ENCODE peak calls at places on chromosome 6, in ten cellular contexts. One of them, this sample, is unnamed.

GRCh38 chr6:93644611-93645010 is 225.3 kb upstream of the EPHA7 start:
- DNase-seq in germinal center: no peak
- DNase-seq in cardiac septum: no peak
- DNase-seq in RWPE2: no peak
- DNase-seq in glutamatergic neuron: no peak
- DNase-seq in stomach: no peak
- DNase-seq in endodermal cell: no peak
- DNase-seq in mammary epithelial cell: no peak
- DNase-seq in NCI-H345: peak
- DNase-seq in Daoy: peak
- DNase-seq in this sample: no peak

GRCh38 chr6:28947831-28948270 is 24.1 kb upstream of the TRIM27 start:
- DNase-seq in germinal center: no peak
- DNase-seq in cardiac septum: no peak
- DNase-seq in RWPE2: peak
- DNase-seq in glutamatergic neuron: no peak
- DNase-seq in stomach: no peak
- DNase-seq in endodermal cell: no peak
- DNase-seq in mammary epithelial cell: peak
- DNase-seq in NCI-H345: no peak
- DNase-seq in Daoy: peak
- DNase-seq in this sample: no peak

GRCh38 chr6:154928325-154928922 is 66.7 kb upstream of the TIAM2 start:
- DNase-seq in germinal center: peak
- DNase-seq in cardiac septum: no peak
- DNase-seq in RWPE2: no peak
- DNase-seq in glutamatergic neuron: peak
- DNase-seq in stomach: peak
- DNase-seq in endodermal cell: peak
- DNase-seq in mammary epithelial cell: peak
- DNase-seq in NCI-H345: peak
- DNase-seq in Daoy: peak
- DNase-seq in this sample: peak

GRCh38 chr6:26268659-26269402 is 96.2 kb upstream of the BTN3A2 start:
- DNase-seq in germinal center: no peak
- DNase-seq in cardiac septum: no peak
- DNase-seq in RWPE2: peak
- DNase-seq in glutamatergic neuron: no peak
- DNase-seq in stomach: no peak
- DNase-seq in endodermal cell: peak
- DNase-seq in mammary epithelial cell: peak
- DNase-seq in NCI-H345: peak
- DNase-seq in Daoy: peak
- DNase-seq in this sample: no peak

GRCh38 chr6:31350973-31351733 is 5.8 kb downstream of the HLA-B start:
- DNase-seq in germinal center: no peak
- DNase-seq in cardiac septum: no peak
- DNase-seq in RWPE2: no peak
- DNase-seq in glutamatergic neuron: no peak
- DNase-seq in stomach: no peak
- DNase-seq in endodermal cell: no peak
- DNase-seq in mammary epithelial cell: no peak
- DNase-seq in NCI-H345: no peak
- DNase-seq in Daoy: no peak
- DNase-seq in this sample: no peak

GRCh38 chr6:100482698-100483097 is 18.0 kb upstream of the SIM1 start:
- DNase-seq in germinal center: no peak
- DNase-seq in cardiac septum: no peak
- DNase-seq in RWPE2: no peak
- DNase-seq in glutamatergic neuron: no peak
- DNase-seq in stomach: no peak
- DNase-seq in endodermal cell: no peak
- DNase-seq in mammary epithelial cell: no peak
- DNase-seq in NCI-H345: peak
- DNase-seq in Daoy: no peak
- DNase-seq in this sample: no peak

GRCh38 chr6:136599324-136600011 is 49.2 kb upstream of the MAP7 start:
- DNase-seq in germinal center: no peak
- DNase-seq in cardiac septum: no peak
- DNase-seq in RWPE2: no peak
- DNase-seq in glutamatergic neuron: no peak
- DNase-seq in stomach: no peak
- DNase-seq in endodermal cell: no peak
- DNase-seq in mammary epithelial cell: no peak
- DNase-seq in NCI-H345: no peak
- DNase-seq in Daoy: no peak
- DNase-seq in this sample: no peak

GRCh38 chr6:34066772-34067770 is 78.8 kb downstream of the GRM4 start:
- DNase-seq in germinal center: no peak
- DNase-seq in cardiac septum: no peak
- DNase-seq in RWPE2: no peak
- DNase-seq in glutamatergic neuron: no peak
- DNase-seq in stomach: no peak
- DNase-seq in endodermal cell: no peak
- DNase-seq in mammary epithelial cell: no peak
- DNase-seq in NCI-H345: no peak
- DNase-seq in Daoy: no peak
- DNase-seq in this sample: no peak

GRCh38 chr6:115977220-115977619 is 83.5 kb downstream of the FRK start:
- DNase-seq in germinal center: no peak
- DNase-seq in cardiac septum: no peak
- DNase-seq in RWPE2: no peak
- DNase-seq in glutamatergic neuron: no peak
- DNase-seq in stomach: no peak
- DNase-seq in endodermal cell: no peak
- DNase-seq in mammary epithelial cell: no peak
- DNase-seq in NCI-H345: no peak
- DNase-seq in Daoy: no peak
- DNase-seq in this sample: no peak

GRCh38 chr6:148747493-148748160 is 797 bp downstream of the UST start:
- DNase-seq in germinal center: peak
- DNase-seq in cardiac septum: no peak
- DNase-seq in RWPE2: no peak
- DNase-seq in glutamatergic neuron: peak
- DNase-seq in stomach: peak
- DNase-seq in endodermal cell: peak
- DNase-seq in mammary epithelial cell: peak
- DNase-seq in NCI-H345: peak
- DNase-seq in Daoy: peak
- DNase-seq in this sample: no peak

This sample was measured in DMS 273 treated with DMSO at 0.1 percent for 48 hours.